ENCODE peak calls at places on chromosomes 11 and 22, in four cellular contexts. F is WTC11; U is GM23338; C is activated CD4-positive, alpha-beta T cell treated with anti-CD3 and anti-CD28 coated beads for 24 hours. J is an unnamed sample.

GRCh38 chr11:8013833-8014232 is 26.7 kb downstream of the EIF3F start:
- DNase-seq in U (no peak), C (no peak), F (no peak), J (no peak)

GRCh38 chr22:46454910-46455269 is 82.5 kb downstream of the CELSR1 start:
- DNase-seq in C (no peak), U (no peak), F (no peak), J (no peak)

GRCh38 chr22:38923463-38924196 is 33.8 kb upstream of the APOBEC3A start:
- DNase-seq in U (peak), F (no peak), C (no peak), J (peak)

GRCh38 chr11:26229270-26229669 is 102.7 kb upstream of the ANO3 start:
- DNase-seq in U (no peak), C (no peak), F (no peak), J (no peak)

GRCh38 chr22:46390652-46391301 is 55.3 kb downstream of the TRMU start:
- DNase-seq in U (no peak), C (no peak), F (no peak), J (no peak)

GRCh38 chr11:68812526-68812925 is 29.2 kb downstream of the CPT1A start:
- DNase-seq in U (no peak), F (no peak), C (no peak), J (no peak)

GRCh38 chr11:47051217-47051616 is 114.7 kb downstream of the CSTPP1 start:
- DNase-seq in C (no peak), F (no peak), U (no peak), J (no peak)

GRCh38 chr22:17368727-17369552 is at the start of gene CECR2:
- DNase-seq in U (peak), C (no peak), F (peak), J (peak)

GRCh38 chr11:57758174-57758573 is 3.4 kb upstream of the CTNND1 start:
- DNase-seq in U (no peak), F (no peak), C (no peak), J (no peak)

GRCh38 chr11:295351-296205 is 3.7 kb downstream of the IFITM5 start:
- DNase-seq in F (peak), C (no peak), U (no peak), J (no peak)

GRCh38 chr22:42595434-42595833 is 19.2 kb downstream of the POLDIP3 start:
- DNase-seq in F (no peak), C (no peak), U (no peak), J (no peak)

GRCh38 chr22:22210375-22210774 is 34.2 kb upstream of the VPREB1 start:
- DNase-seq in C (peak), F (no peak), U (no peak), J (no peak)

GRCh38 chr22:29517215-29517908 is 36.2 kb downstream of the THOC5 start:
- DNase-seq in F (no peak), U (no peak), C (no peak), J (no peak)

GRCh38 chr22:29344137-29344536 is 28.6 kb upstream of the RASL10A start:
- DNase-seq in U (no peak), F (no peak), C (no peak), J (no peak)

GRCh38 chr11:88709567-88709966 is 356.2 kb downstream of the GRM5 start:
- DNase-seq in C (no peak), U (peak), F (no peak), J (no peak)

GRCh38 chr22:50701076-50701419 is 28.4 kb downstream of the SHANK3 start:
- DNase-seq in F (peak), C (no peak), U (no peak), J (no peak)

GRCh38 chr11:34132261-34132965 is 27.0 kb downstream of the NAT10 start:
- DNase-seq in F (no peak), C (no peak), U (no peak), J (no peak)

GRCh38 chr11:115845872-115846271 is 341.7 kb upstream of the CADM1 start:
- DNase-seq in C (no peak), F (no peak), U (no peak), J (no peak)

GRCh38 chr11:116078101-116078561 is 573.9 kb upstream of the CADM1 start:
- DNase-seq in U (peak), F (peak), C (no peak), J (peak)

GRCh38 chr22:32142600-32142999 is 16.5 kb downstream of the C22orf42 start:
- DNase-seq in F (no peak), U (no peak), C (no peak), J (no peak)

GRCh38 chr22:20131856-20132685 is 467 bp downstream of the ZDHHC8 start:
- DNase-seq in C (no peak), F (no peak), U (no peak), J (no peak)

GRCh38 chr22:17199131-17199731 is 20.0 kb downstream of the ADA2 start:
- DNase-seq in U (peak), F (peak), C (no peak), J (peak)

GRCh38 chr22:35070451-35071093 is 4.6 kb downstream of the ISX start:
- DNase-seq in C (no peak), F (no peak), U (no peak), J (no peak)

GRCh38 chr11:46389450-46390330 is 1.9 kb downstream of the CHRM4 start:
- DNase-seq in U (peak), F (peak), C (no peak), J (peak)

GRCh38 chr11:106524446-106524845 is 447.0 kb downstream of the AASDHPPT start:
- DNase-seq in C (no peak), F (no peak), U (no peak), J (no peak)

GRCh38 chr11:45083544-45084087 is 62.8 kb upstream of the PRDM11 start:
- DNase-seq in U (peak), F (peak), C (no peak), J (peak)

GRCh38 chr11:68282141-68282860 is 10.5 kb upstream of the C11orf24 start:
- DNase-seq in U (no peak), C (no peak), F (no peak), J (no peak)

GRCh38 chr22:49300241-49300640 is 527.4 kb downstream of the BRD1 start:
- DNase-seq in U (no peak), C (no peak), F (no peak), J (peak)

GRCh38 chr11:112785717-112786116 is 175.5 kb upstream of the NCAM1 start:
- DNase-seq in F (no peak), C (no peak), U (no peak), J (no peak)

GRCh38 chr11:271316-271715 is 6.9 kb upstream of the NLRP6 start:
- DNase-seq in U (no peak), C (no peak), F (no peak), J (peak)

GRCh38 chr11:66278396-66279091 is 569 bp downstream of the CNIH2 start:
- DNase-seq in C (no peak), F (no peak), U (peak), J (no peak)

GRCh38 chr11:29844701-29845379 is 172.0 kb downstream of the KCNA4 start:
- DNase-seq in U (peak), C (no peak), F (no peak), J (no peak)

GRCh38 chr11:128522943-128523518 is 64.3 kb downstream of the ETS1 start:
- DNase-seq in F (no peak), U (no peak), C (peak), J (no peak)